ENCODE peak calls at places on chromosome 20, in six cellular contexts. L, D, K, Y, A and J are unnamed samples.

GRCh38 chr20:46021361-46022359 is 7.4 kb upstream of the SLC12A5 start:
- DNase-seq in L (peak), D (peak), K (no peak), Y (peak), A (peak), J (peak)

GRCh38 chr20:1312308-1312707 is 16.6 kb downstream of the SDCBP2 start:
- DNase-seq in L (no peak), D (no peak), K (no peak), Y (no peak), A (no peak), J (no peak)

GRCh38 chr20:1831606-1832005 is 63.6 kb upstream of the SIRPA start:
- DNase-seq in L (no peak), D (no peak), K (no peak), Y (no peak), A (no peak), J (no peak)

GRCh38 chr20:62924567-62925419 is 1.5 kb downstream of the DIDO1 start:
- DNase-seq in L (no peak), D (no peak), K (no peak), Y (no peak), A (peak), J (no peak)

GRCh38 chr20:59351148-59352040 is 51.0 kb downstream of the EDN3 start:
- DNase-seq in L (no peak), D (no peak), K (no peak), Y (no peak), A (no peak), J (peak)

GRCh38 chr20:56469077-56469449 is 636 bp downstream of the RTF2 start:
- DNase-seq in L (no peak), D (no peak), K (no peak), Y (no peak), A (no peak), J (no peak)

GRCh38 chr20:50578061-50578777 is 68.0 kb downstream of the PTPN1 start:
- DNase-seq in L (no peak), D (no peak), K (no peak), Y (no peak), A (no peak), J (no peak)

GRCh38 chr20:25044660-25045342 is 13.1 kb downstream of the ACSS1 start:
- DNase-seq in L (no peak), D (no peak), K (no peak), Y (no peak), A (no peak), J (no peak)

GRCh38 chr20:62805711-62806382 is 1.2 kb downstream of the OGFR start:
- DNase-seq in L (no peak), D (no peak), K (no peak), Y (no peak), A (no peak), J (no peak)

GRCh38 chr20:12289476-12289875 is 371.8 kb downstream of the BTBD3 start:
- DNase-seq in L (no peak), D (no peak), K (no peak), Y (no peak), A (no peak), J (no peak)

GRCh38 chr20:63736893-63737689 is 627 bp downstream of the LIME1 start:
- DNase-seq in L (no peak), D (peak), K (no peak), Y (peak), A (peak), J (no peak)

GRCh38 chr20:61778485-61778863 is 287.2 kb downstream of the TAF4 start:
- DNase-seq in L (no peak), D (no peak), K (no peak), Y (no peak), A (no peak), J (no peak)

GRCh38 chr20:22974354-22974753 is 60.8 kb upstream of the SSTR4 start:
- DNase-seq in L (peak), D (no peak), K (no peak), Y (no peak), A (no peak), J (peak)

GRCh38 chr20:36604952-36605308 is 649 bp upstream of the RAB5IF start:
- DNase-seq in L (no peak), D (no peak), K (no peak), Y (peak), A (peak), J (peak)

GRCh38 chr20:3123542-3123941 is 36.1 kb downstream of the FASTKD5 start:
- DNase-seq in L (no peak), D (no peak), K (no peak), Y (no peak), A (no peak), J (no peak)

GRCh38 chr20:38542994-38543906 is 37.7 kb upstream of the ADIG start:
- DNase-seq in L (no peak), D (no peak), K (no peak), Y (no peak), A (no peak), J (no peak)

GRCh38 chr20:32006841-32007786 is 3.1 kb upstream of the CCM2L start:
- DNase-seq in L (no peak), D (no peak), K (no peak), Y (no peak), A (no peak), J (no peak)

GRCh38 chr20:22684072-22684762 is 99.8 kb upstream of the FOXA2 start:
- DNase-seq in L (peak), D (peak), K (no peak), Y (no peak), A (peak), J (peak)

GRCh38 chr20:43949741-43950618 is 35.3 kb downstream of the TOX2 start:
- DNase-seq in L (no peak), D (no peak), K (peak), Y (peak), A (peak), J (peak)

GRCh38 chr20:36542019-36542488 is 735 bp downstream of the MYL9 start:
- DNase-seq in L (peak), D (no peak), K (no peak), Y (no peak), A (no peak), J (no peak)

GRCh38 chr20:50226093-50226974 is 35.7 kb downstream of the CEBPB start:
- DNase-seq in L (no peak), D (no peak), K (no peak), Y (peak), A (peak), J (peak)

GRCh38 chr20:64142546-64142945 is 21.7 kb upstream of the MYT1 start:
- DNase-seq in L (no peak), D (no peak), K (no peak), Y (no peak), A (no peak), J (peak)

GRCh38 chr20:40741507-40742106 is 52.6 kb upstream of the MAFB start:
- DNase-seq in L (peak), D (peak), K (no peak), Y (peak), A (peak), J (peak)

GRCh38 chr20:8299921-8300320 is 167.9 kb downstream of the PLCB1 start:
- DNase-seq in L (no peak), D (no peak), K (no peak), Y (no peak), A (no peak), J (no peak)

GRCh38 chr20:33819456-33819855 is 8.3 kb downstream of the CHMP4B start:
- DNase-seq in L (no peak), D (no peak), K (no peak), Y (no peak), A (no peak), J (no peak)

GRCh38 chr20:16459019-16459700 is 114.1 kb downstream of the KIF16B start:
- DNase-seq in L (no peak), D (no peak), K (no peak), Y (no peak), A (no peak), J (peak)

GRCh38 chr20:2289475-2289874 is 6.3 kb upstream of the TGM3 start:
- DNase-seq in L (peak), D (no peak), K (no peak), Y (no peak), A (no peak), J (no peak)

GRCh38 chr20:913306-913849 is 2.8 kb downstream of the ANGPT4 start:
- DNase-seq in L (no peak), D (no peak), K (no peak), Y (no peak), A (no peak), J (no peak)